ENCODE peak calls at places on chromosomes 2 and 18, in seven cellular contexts. One of them, this sample, is unnamed. For H3K4me1, the result is how much of the 10 kb centered on the place peaks cover.

GRCh38 chr2:45289018-45289417 is 279.8 kb upstream of the SIX2 start:
- DNase-seq in endothelial cell of umbilical vein: no peak
- DNase-seq in heart right ventricle: no peak
- DNase-seq in mesendoderm: no peak
- DNase-seq in GM23338: no peak
- DNase-seq in hepatocyte: no peak
- DNase-seq in lower lobe of right lung: no peak
- DNase-seq in this sample: no peak

GRCh38 chr2:7017621-7018260 is 100.5 kb downstream of the RNF144A start:
- DNase-seq in endothelial cell of umbilical vein: no peak
- DNase-seq in heart right ventricle: no peak
- DNase-seq in mesendoderm: no peak
- DNase-seq in GM23338: no peak
- DNase-seq in hepatocyte: no peak
- DNase-seq in lower lobe of right lung: no peak
- DNase-seq in this sample: no peak

GRCh38 chr2:204365778-204366177 is 179.5 kb upstream of the PARD3B start:
- DNase-seq in endothelial cell of umbilical vein: no peak
- DNase-seq in heart right ventricle: no peak
- DNase-seq in mesendoderm: no peak
- DNase-seq in GM23338: no peak
- DNase-seq in hepatocyte: no peak
- DNase-seq in lower lobe of right lung: no peak
- DNase-seq in this sample: no peak

GRCh38 chr2:151761687-151762086 is 27.4 kb upstream of the NEB start:
- DNase-seq in endothelial cell of umbilical vein: no peak
- DNase-seq in heart right ventricle: no peak
- DNase-seq in mesendoderm: no peak
- DNase-seq in GM23338: no peak
- DNase-seq in hepatocyte: no peak
- DNase-seq in lower lobe of right lung: no peak
- DNase-seq in this sample: no peak

GRCh38 chr2:41782306-41783158 is 265.3 kb upstream of the PKDCC start:
- DNase-seq in endothelial cell of umbilical vein: peak
- DNase-seq in heart right ventricle: peak
- DNase-seq in mesendoderm: peak
- DNase-seq in GM23338: peak
- DNase-seq in hepatocyte: peak
- DNase-seq in lower lobe of right lung: no peak
- DNase-seq in this sample: peak

GRCh38 chr18:54807303-54807702 is 21.0 kb upstream of the RAB27B start:
- DNase-seq in endothelial cell of umbilical vein: no peak
- DNase-seq in heart right ventricle: no peak
- DNase-seq in mesendoderm: no peak
- DNase-seq in GM23338: no peak
- DNase-seq in hepatocyte: no peak
- DNase-seq in lower lobe of right lung: no peak
- DNase-seq in this sample: no peak

GRCh38 chr2:200264631-200265030 is 41.9 kb upstream of the SPATS2L start:
- DNase-seq in endothelial cell of umbilical vein: no peak
- DNase-seq in heart right ventricle: no peak
- DNase-seq in mesendoderm: no peak
- DNase-seq in GM23338: no peak
- DNase-seq in hepatocyte: no peak
- DNase-seq in lower lobe of right lung: no peak
- DNase-seq in this sample: no peak

GRCh38 chr2:46722142-46722541 is 193.5 kb downstream of the MCFD2 start:
- DNase-seq in endothelial cell of umbilical vein: no peak
- DNase-seq in heart right ventricle: no peak
- DNase-seq in mesendoderm: no peak
- DNase-seq in GM23338: no peak
- DNase-seq in hepatocyte: no peak
- DNase-seq in lower lobe of right lung: no peak
- DNase-seq in this sample: no peak

GRCh38 chr2:186575302-186575701 is 14.6 kb upstream of the ITGAV start:
- DNase-seq in endothelial cell of umbilical vein: peak
- DNase-seq in heart right ventricle: peak
- DNase-seq in mesendoderm: peak
- DNase-seq in GM23338: peak
- DNase-seq in hepatocyte: peak
- DNase-seq in lower lobe of right lung: no peak
- DNase-seq in this sample: peak

GRCh38 chr2:10302479-10303173 is at the start of gene HPCAL1:
- DNase-seq in endothelial cell of umbilical vein: peak
- DNase-seq in heart right ventricle: peak
- DNase-seq in mesendoderm: peak
- DNase-seq in GM23338: peak
- DNase-seq in hepatocyte: peak
- DNase-seq in lower lobe of right lung: peak
- DNase-seq in this sample: peak

GRCh38 chr2:112714836-112715631 is 5.8 kb upstream of the NT5DC4 start:
- DNase-seq in endothelial cell of umbilical vein: no peak
- DNase-seq in heart right ventricle: no peak
- DNase-seq in mesendoderm: no peak
- DNase-seq in GM23338: no peak
- DNase-seq in hepatocyte: no peak
- DNase-seq in lower lobe of right lung: peak
- DNase-seq in this sample: no peak

GRCh38 chr2:144943986-144944385 is 424.1 kb upstream of the ZEB2 start:
- DNase-seq in endothelial cell of umbilical vein: peak
- DNase-seq in heart right ventricle: no peak
- DNase-seq in mesendoderm: no peak
- DNase-seq in GM23338: no peak
- DNase-seq in hepatocyte: no peak
- DNase-seq in lower lobe of right lung: no peak
- DNase-seq in this sample: peak

GRCh38 chr2:160583823-160584537 is 90.4 kb upstream of the RBMS1 start:
- DNase-seq in endothelial cell of umbilical vein: no peak
- DNase-seq in heart right ventricle: no peak
- DNase-seq in mesendoderm: peak
- DNase-seq in GM23338: peak
- DNase-seq in hepatocyte: no peak
- DNase-seq in lower lobe of right lung: no peak
- DNase-seq in this sample: no peak

GRCh38 chr2:25521126-25521525 is 152.3 kb downstream of the DTNB start:
- DNase-seq in endothelial cell of umbilical vein: no peak
- DNase-seq in heart right ventricle: no peak
- DNase-seq in mesendoderm: no peak
- DNase-seq in GM23338: no peak
- DNase-seq in hepatocyte: peak
- DNase-seq in lower lobe of right lung: no peak
- DNase-seq in this sample: no peak

GRCh38 chr2:42844366-42844765 is 52.0 kb upstream of the HAAO start:
- DNase-seq in endothelial cell of umbilical vein: no peak
- DNase-seq in heart right ventricle: no peak
- DNase-seq in mesendoderm: no peak
- DNase-seq in GM23338: no peak
- DNase-seq in hepatocyte: no peak
- DNase-seq in lower lobe of right lung: no peak
- DNase-seq in this sample: no peak

GRCh38 chr2:200298015-200298414 is 8.5 kb upstream of the SPATS2L start:
- DNase-seq in endothelial cell of umbilical vein: no peak
- DNase-seq in heart right ventricle: no peak
- DNase-seq in mesendoderm: no peak
- DNase-seq in GM23338: no peak
- DNase-seq in hepatocyte: no peak
- DNase-seq in lower lobe of right lung: no peak
- DNase-seq in this sample: peak

GRCh38 chr2:45736757-45737704 is 85.6 kb downstream of the PRKCE start:
- DNase-seq in endothelial cell of umbilical vein: no peak
- DNase-seq in heart right ventricle: no peak
- DNase-seq in mesendoderm: no peak
- DNase-seq in GM23338: no peak
- DNase-seq in hepatocyte: no peak
- DNase-seq in lower lobe of right lung: no peak
- DNase-seq in this sample: no peak

GRCh38 chr2:80365762-80366161 is 61.2 kb upstream of the LRRTM1 start:
- DNase-seq in endothelial cell of umbilical vein: no peak
- DNase-seq in heart right ventricle: no peak
- DNase-seq in mesendoderm: peak
- DNase-seq in GM23338: no peak
- DNase-seq in hepatocyte: no peak
- DNase-seq in lower lobe of right lung: no peak
- DNase-seq in this sample: no peak

GRCh38 chr2:50535971-50536759 is 495.8 kb downstream of the NRXN1 start:
- DNase-seq in endothelial cell of umbilical vein: no peak
- DNase-seq in heart right ventricle: no peak
- DNase-seq in mesendoderm: peak
- DNase-seq in GM23338: peak
- DNase-seq in hepatocyte: peak
- DNase-seq in lower lobe of right lung: no peak
- DNase-seq in this sample: peak

GRCh38 chr18:4921548-4921947 is 275.5 kb downstream of the AKAIN1 start:
- DNase-seq in endothelial cell of umbilical vein: no peak
- DNase-seq in heart right ventricle: no peak
- DNase-seq in mesendoderm: no peak
- DNase-seq in GM23338: no peak
- DNase-seq in hepatocyte: no peak
- DNase-seq in lower lobe of right lung: no peak
- DNase-seq in this sample: no peak

GRCh38 chr2:210086292-210086691 is 83.9 kb downstream of the RPE start:
- DNase-seq in endothelial cell of umbilical vein: peak
- DNase-seq in heart right ventricle: no peak
- DNase-seq in mesendoderm: no peak
- DNase-seq in GM23338: no peak
- DNase-seq in hepatocyte: no peak
- DNase-seq in lower lobe of right lung: no peak
- DNase-seq in this sample: peak

GRCh38 chr2:216881411-216881810 is 21.5 kb upstream of the TNP1 start:
- DNase-seq in endothelial cell of umbilical vein: no peak
- DNase-seq in heart right ventricle: no peak
- DNase-seq in mesendoderm: no peak
- DNase-seq in GM23338: no peak
- DNase-seq in hepatocyte: no peak
- DNase-seq in lower lobe of right lung: no peak
- DNase-seq in this sample: no peak

GRCh38 chr2:236657215-236657614 is 87.6 kb downstream of the ACKR3 start:
- DNase-seq in endothelial cell of umbilical vein: no peak
- DNase-seq in heart right ventricle: no peak
- DNase-seq in mesendoderm: no peak
- DNase-seq in GM23338: no peak
- DNase-seq in hepatocyte: no peak
- DNase-seq in lower lobe of right lung: no peak
- DNase-seq in this sample: no peak

GRCh38 chr2:229339613-229340012 is 68.5 kb upstream of the PID1 start:
- DNase-seq in endothelial cell of umbilical vein: no peak
- DNase-seq in heart right ventricle: no peak
- DNase-seq in mesendoderm: no peak
- DNase-seq in GM23338: no peak
- DNase-seq in hepatocyte: no peak
- DNase-seq in lower lobe of right lung: no peak
- DNase-seq in this sample: peak

GRCh38 chr2:147091448-147091847 is 753.4 kb upstream of the ACVR2A start:
- DNase-seq in endothelial cell of umbilical vein: no peak
- DNase-seq in heart right ventricle: no peak
- DNase-seq in mesendoderm: no peak
- DNase-seq in GM23338: no peak
- DNase-seq in hepatocyte: no peak
- DNase-seq in lower lobe of right lung: no peak
- DNase-seq in this sample: no peak

GRCh38 chr18:46497129-46497528 is 159.9 kb downstream of the LOXHD1 start:
- DNase-seq in endothelial cell of umbilical vein: no peak
- DNase-seq in heart right ventricle: peak
- DNase-seq in mesendoderm: peak
- DNase-seq in GM23338: peak
- DNase-seq in hepatocyte: peak
- DNase-seq in lower lobe of right lung: no peak
- DNase-seq in this sample: peak

GRCh38 chr2:201298462-201298861 is 38.1 kb downstream of the CASP8 start:
- DNase-seq in endothelial cell of umbilical vein: no peak
- DNase-seq in heart right ventricle: no peak
- DNase-seq in mesendoderm: no peak
- DNase-seq in GM23338: no peak
- DNase-seq in hepatocyte: no peak
- DNase-seq in lower lobe of right lung: no peak
- DNase-seq in this sample: peak

GRCh38 chr18:22346968-22347611 is 70.6 kb downstream of the CTAGE1 start:
- DNase-seq in endothelial cell of umbilical vein: peak
- DNase-seq in heart right ventricle: peak
- DNase-seq in mesendoderm: peak
- DNase-seq in GM23338: peak
- DNase-seq in hepatocyte: peak
- DNase-seq in lower lobe of right lung: peak
- DNase-seq in this sample: peak

GRCh38 chr2:106039634-106040033 is 154.5 kb downstream of the UXS1 start:
- DNase-seq in endothelial cell of umbilical vein: no peak
- DNase-seq in heart right ventricle: no peak
- DNase-seq in mesendoderm: no peak
- DNase-seq in GM23338: no peak
- DNase-seq in hepatocyte: no peak
- DNase-seq in lower lobe of right lung: no peak
- DNase-seq in this sample: no peak

GRCh38 chr2:202378661-202379338 is 2.7 kb downstream of the BMPR2 start:
- DNase-seq in endothelial cell of umbilical vein: no peak
- DNase-seq in heart right ventricle: no peak
- DNase-seq in mesendoderm: no peak
- DNase-seq in GM23338: no peak
- DNase-seq in hepatocyte: no peak
- DNase-seq in lower lobe of right lung: no peak
- DNase-seq in this sample: no peak
- H3K4me3 ChIP-seq in endothelial cell of umbilical vein: peak
- H3K4me3 ChIP-seq in heart right ventricle: peak
- H3K4me3 ChIP-seq in mesendoderm: peak
- H3K4me3 ChIP-seq in GM23338: peak
- H3K4me3 ChIP-seq in hepatocyte: peak
- H3K4me3 ChIP-seq in lower lobe of right lung: peak
- H3K4me3 ChIP-seq in this sample: peak

GRCh38 chr2:240350696-240351087 is 84.8 kb upstream of the GPC1 start:
- DNase-seq in endothelial cell of umbilical vein: no peak
- DNase-seq in heart right ventricle: no peak
- DNase-seq in mesendoderm: no peak
- DNase-seq in GM23338: no peak
- DNase-seq in hepatocyte: no peak
- DNase-seq in lower lobe of right lung: peak
- DNase-seq in this sample: no peak
- H3K4me1 ChIP-seq in endothelial cell of umbilical vein: under half
- H3K4me1 ChIP-seq in heart right ventricle: under half
- H3K4me1 ChIP-seq in mesendoderm: under half
- H3K4me1 ChIP-seq in GM23338: under half
- H3K4me1 ChIP-seq in hepatocyte: under half
- H3K4me1 ChIP-seq in lower lobe of right lung: under half
- H3K4me1 ChIP-seq in this sample: under half

GRCh38 chr2:121326628-121327027 is 41.6 kb upstream of the TFCP2L1 start:
- DNase-seq in endothelial cell of umbilical vein: no peak
- DNase-seq in heart right ventricle: no peak
- DNase-seq in mesendoderm: no peak
- DNase-seq in GM23338: no peak
- DNase-seq in hepatocyte: no peak
- DNase-seq in lower lobe of right lung: no peak
- DNase-seq in this sample: no peak
- H3K4me3 ChIP-seq in endothelial cell of umbilical vein: no peak
- H3K4me3 ChIP-seq in heart right ventricle: no peak
- H3K4me3 ChIP-seq in mesendoderm: no peak
- H3K4me3 ChIP-seq in GM23338: no peak
- H3K4me3 ChIP-seq in hepatocyte: no peak
- H3K4me3 ChIP-seq in lower lobe of right lung: no peak
- H3K4me3 ChIP-seq in this sample: no peak

DNA sequence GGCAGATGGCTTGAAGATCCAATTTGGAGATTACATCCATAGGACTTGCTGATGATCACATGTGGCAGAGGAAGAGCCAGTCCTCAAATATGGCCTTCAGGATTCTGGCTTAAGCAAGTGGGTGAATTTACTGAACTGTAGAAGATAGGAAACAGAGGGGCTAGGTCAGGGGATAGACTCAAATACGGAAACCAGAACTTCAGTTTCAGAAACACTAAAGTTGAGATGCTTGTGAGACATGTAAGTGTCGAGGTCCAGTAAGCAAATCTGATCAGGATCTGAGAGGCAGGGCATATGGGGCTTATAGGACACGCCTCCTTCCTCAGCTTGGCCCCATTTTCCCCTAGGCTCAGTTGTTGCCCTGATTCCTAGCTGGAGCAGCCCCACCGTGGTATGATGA is 107.7 kb downstream of the LBH start:
- DNase-seq in endothelial cell of umbilical vein: no peak
- DNase-seq in heart right ventricle: no peak
- DNase-seq in mesendoderm: no peak
- DNase-seq in GM23338: no peak
- DNase-seq in hepatocyte: no peak
- DNase-seq in lower lobe of right lung: no peak
- DNase-seq in this sample: no peak
- H3K4me1 ChIP-seq in endothelial cell of umbilical vein: under half
- H3K4me1 ChIP-seq in heart right ventricle: under half
- H3K4me1 ChIP-seq in mesendoderm: under half
- H3K4me1 ChIP-seq in GM23338: under half
- H3K4me1 ChIP-seq in hepatocyte: under half
- H3K4me1 ChIP-seq in lower lobe of right lung: under half
- H3K4me1 ChIP-seq in this sample: under half